ENCODE peak calls at places on chromosomes 1 and 21, in six cellular contexts. G is transverse colon; Y is thoracic aorta; B is NCI-H1417; O is naive thymus-derived CD8-positive, alpha-beta T cell; H is activated T-cell treated with anti-CD3 and anti-CD28 coated beads, Interleukin-2, amount 50 U/mL, for 4 hours. I is an unnamed sample.

GRCh38 chr21:45624356-45624854 is 19.1 kb upstream of the PCBP3 start:
- DNase-seq in Y (no peak), G (no peak), O (no peak), H (no peak), B (no peak), I (no peak)

GRCh38 chr1:94817697-94818096 is 2.5 kb upstream of the SLC44A3 start:
- DNase-seq in O (no peak), G (no peak), Y (no peak), B (no peak), H (no peak), I (no peak)

GRCh38 chr1:154550070-154550469 is 8.4 kb downstream of the UBE2Q1 start:
- DNase-seq in Y (no peak), O (no peak), H (no peak), B (no peak), G (no peak), I (no peak)

GRCh38 chr1:53942149-53942957 is 3.1 kb downstream of the IFT25 start:
- DNase-seq in Y (no peak), G (no peak), B (no peak), H (no peak), O (no peak), I (no peak)

GRCh38 chr1:223123238-223123976 is 19.6 kb downstream of the TLR5 start:
- DNase-seq in O (peak), H (peak), Y (no peak), B (peak), G (peak), I (peak)

GRCh38 chr1:47536646-47537118 is 98.8 kb downstream of the FOXD2 start:
- DNase-seq in B (no peak), G (peak), Y (no peak), O (no peak), H (no peak), I (peak)

GRCh38 chr1:40868051-40868723 is 6.0 kb upstream of the CITED4 start:
- DNase-seq in G (no peak), H (no peak), B (no peak), O (no peak), Y (no peak), I (peak)

GRCh38 chr1:220448217-220448616 is 79.7 kb upstream of the MARK1 start:
- DNase-seq in B (no peak), O (no peak), Y (no peak), H (no peak), G (no peak), I (no peak)

GRCh38 chr1:205318231-205318991 is 3.1 kb downstream of the NUAK2 start:
- DNase-seq in H (no peak), B (peak), G (peak), O (no peak), Y (no peak), I (no peak)

I was measured in H4.